ENCODE peak calls at places on chromosomes 3 and 15, in six cellular contexts. D is A549, U is endothelial cell of umbilical vein, W is GM23248, N is uterus, F is psoas muscle. L is an unnamed sample.

GRCh38 chr3:123385072-123385471 is 63.8 kb downstream of the ADCY5 start:
- DNase-seq in D (no peak), U (no peak), W (no peak), N (peak; percentile 55), F (no peak), L (no peak)

GRCh38 chr15:63020128-63020527 is 22.4 kb upstream of the TPM1 start:
- DNase-seq in D (no peak), N (no peak), U (no peak), F (no peak), W (no peak), L (no peak)

GRCh38 chr3:69370156-69370944 is 15.5 kb downstream of the FRMD4B start:
- DNase-seq in U (peak; percentile 66), F (peak; percentile 76), W (peak; percentile 70), D (no peak), N (peak; percentile 44), L (no peak)

GRCh38 chr3:186598108-186598784 is 14.6 kb upstream of the AHSG start:
- DNase-seq in W (peak; percentile 77), F (no peak), N (peak; percentile 19), U (no peak), D (no peak), L (no peak)

GRCh38 chr3:145807990-145808389 is 353.0 kb downstream of the PLOD2 start:
- DNase-seq in D (no peak), N (peak; percentile 15), W (peak; percentile 6), U (peak; percentile 48), F (no peak), L (no peak)

GRCh38 chr3:66582721-66583141 is 81.9 kb upstream of the LRIG1 start:
- DNase-seq in U (no peak), W (peak; percentile 52), N (no peak), F (no peak), D (no peak), L (no peak)

GRCh38 chr15:28086175-28086703 is 12.9 kb downstream of the OCA2 start:
- DNase-seq in F (no peak), N (no peak), D (peak; percentile 79), W (peak; percentile 68), U (peak; percentile 59), L (no peak)

GRCh38 chr3:161559177-161559998 is 62.8 kb downstream of the OTOL1 start:
- DNase-seq in F (no peak), U (peak; percentile 21), W (peak; percentile 71), D (peak; percentile 3), N (no peak), L (no peak)

GRCh38 chr15:41218851-41219250 is 11.7 kb downstream of the EXD1 start:
- DNase-seq in U (no peak), N (no peak), F (no peak), D (no peak), W (no peak), L (no peak)

GRCh38 chr3:144552642-144553041 is 581.0 kb downstream of the DIPK2A start:
- DNase-seq in N (no peak), F (no peak), W (no peak), U (no peak), D (no peak), L (no peak)

GRCh38 chr3:64658001-64658400 is 29.8 kb downstream of the ADAMTS9 start:
- DNase-seq in D (no peak), W (no peak), F (no peak), U (no peak), N (no peak), L (no peak)

GRCh38 chr3:182083112-182083511 is 371.4 kb downstream of the SOX2 start:
- DNase-seq in D (peak; percentile 4), U (no peak), F (no peak), W (no peak), N (no peak), L (no peak)

GRCh38 chr15:29095746-29096145 is 173.9 kb downstream of the NSMCE3 start:
- DNase-seq in D (no peak), N (no peak), W (no peak), U (no peak), F (no peak), L (no peak)

GRCh38 chr3:183477801-183478456 is 49.5 kb upstream of the MCF2L2 start:
- DNase-seq in N (no peak), W (no peak), U (no peak), F (no peak), D (no peak), L (no peak)

GRCh38 chr3:52998781-52999509 is 46.9 kb downstream of the SFMBT1 start:
- DNase-seq in F (no peak), D (no peak), W (no peak), N (no peak), U (no peak), L (no peak)

GRCh38 chr3:51982352-51982837 is 940 bp upstream of the ACY1 start:
- DNase-seq in U (no peak), F (no peak), D (peak; percentile 95), W (peak; percentile 59), N (no peak), L (no peak)

GRCh38 chr3:69012111-69012835 is 1.2 kb downstream of the EOGT start:
- DNase-seq in W (peak; percentile 81), F (peak; percentile 69), D (no peak), N (peak; percentile 51), U (peak; percentile 80), L (no peak)

GRCh38 chr3:12170207-12170606 is 11.5 kb upstream of the TIMP4 start:
- DNase-seq in U (no peak), D (no peak), W (peak; percentile 68), F (no peak), N (no peak), L (no peak)

GRCh38 chr15:99130314-99130713 is 25.4 kb downstream of the SYNM start:
- DNase-seq in W (no peak), F (no peak), D (no peak), U (peak; percentile 67), N (no peak), L (no peak)

DNA sequence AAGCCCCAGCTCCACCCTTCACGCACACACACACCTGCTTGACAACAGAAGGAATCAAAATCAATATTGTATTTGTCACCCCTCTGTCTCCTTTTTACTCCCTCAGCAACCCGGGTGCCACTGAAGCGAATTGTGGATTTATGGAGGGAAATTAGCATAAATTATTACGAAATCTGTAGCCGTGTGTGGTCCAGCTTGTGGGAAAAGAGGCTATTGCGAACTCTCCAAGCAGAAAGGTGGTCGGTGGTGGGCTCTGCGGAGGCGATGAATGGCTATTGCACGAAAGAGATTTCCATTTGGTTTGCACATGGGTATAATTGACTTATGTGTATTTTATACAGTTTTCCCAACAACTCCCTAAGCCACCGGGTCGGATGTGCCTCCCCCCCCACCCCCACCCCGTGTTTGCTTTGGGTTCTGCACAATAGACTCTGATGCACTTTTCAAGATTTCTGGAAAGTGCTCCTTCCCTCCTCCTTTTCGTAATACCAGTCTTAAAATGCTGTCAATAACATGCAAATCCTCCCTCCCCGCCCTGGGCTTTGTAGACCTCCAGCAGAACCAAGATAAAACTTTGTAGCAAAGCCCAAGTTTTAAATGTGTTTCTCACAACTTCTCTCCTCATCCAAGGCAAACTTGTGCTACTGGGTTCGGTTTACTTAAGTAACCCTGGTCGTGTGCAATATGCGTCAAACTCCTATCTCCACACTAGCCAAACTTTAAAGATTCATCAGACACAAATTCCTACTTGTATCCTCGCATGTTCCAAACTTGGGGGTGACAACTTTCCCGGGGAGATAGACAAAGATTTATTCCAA is 3.1 kb upstream of the FOXB1 start:
- DNase-seq in W (no peak), F (no peak), D (no peak), U (no peak), N (no peak), L (no peak)
- H3K4me1 ChIP-seq in W (no peaks in the 10 kb centered on the region), F (peaks cover 28% of the 10 kb centered on the region), D (peaks cover 47% of the 10 kb centered on the region), U (peaks cover 3% of the 10 kb centered on the region), N (no peaks in the 10 kb centered on the region), L (peaks cover 32% of the 10 kb centered on the region)

GRCh38 chr15:96170616-96171270 is 159.8 kb upstream of the NR2F2 start:
- DNase-seq in D (no peak), F (no peak), U (no peak), W (no peak), N (no peak), L (no peak)

GRCh38 chr15:96171842-96172241 is 158.7 kb upstream of the NR2F2 start:
- DNase-seq in W (no peak), U (no peak), N (no peak), F (no peak), D (no peak), L (no peak)

GRCh38 chr15:96165775-96166174 is 164.7 kb upstream of the NR2F2 start:
- DNase-seq in N (no peak), F (no peak), D (no peak), W (no peak), U (no peak), L (no peak)

GRCh38 chr15:96166223-96167200 is 164.0 kb upstream of the NR2F2 start:
- DNase-seq in W (no peak), N (no peak), D (no peak), F (no peak), U (no peak), L (no peak)

DNA sequence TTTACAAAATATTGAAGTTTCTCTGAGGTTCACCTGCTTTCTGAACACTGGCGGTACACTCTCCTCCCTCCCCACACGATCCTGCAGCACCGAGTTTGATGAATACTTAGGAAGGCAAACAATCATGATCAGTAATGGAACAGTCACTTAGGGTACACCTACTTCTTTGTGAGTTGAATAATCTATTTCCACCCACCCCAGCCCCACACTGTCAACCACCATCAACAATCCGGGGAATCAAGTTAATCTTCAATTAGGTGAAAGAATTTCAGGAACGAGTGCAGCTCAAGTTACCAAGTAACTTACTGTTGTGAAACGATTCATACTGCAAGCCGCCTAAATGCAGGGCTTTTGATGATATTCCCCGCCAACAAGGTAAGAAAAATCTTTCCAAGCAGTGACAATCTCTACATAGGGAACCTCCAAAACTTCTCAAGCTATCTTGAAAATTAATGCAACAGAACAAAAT is 159.2 kb upstream of the NR2F2 start:
- DNase-seq in N (no peak), D (peak; percentile 28), U (no peak), W (no peak), F (no peak), L (no peak)
- H3K4me3 ChIP-seq in N (no peak overlapping the region), D (peak overlapping the region; percentile 14), U (no peak overlapping the region), W (no peak overlapping the region), F (no peak overlapping the region), L (no peak overlapping the region)

GRCh38 chr3:71070497-71071465 is 512.7 kb downstream of the FOXP1 start:
- DNase-seq in F (no peak), W (no peak), D (no peak), N (no peak), U (no peak), L (no peak)
- H3K4me1 ChIP-seq in F (peaks cover 22% of the 10 kb centered on the region), W (peaks cover 29% of the 10 kb centered on the region), D (peaks cover 31% of the 10 kb centered on the region), N (peaks cover 5% of the 10 kb centered on the region), U (peaks cover 27% of the 10 kb centered on the region), L (peaks cover 68% of the 10 kb centered on the region)

GRCh38 chr3:180180795-180181194 is 144.1 kb upstream of the PEX5L start:
- DNase-seq in N (no peak), U (no peak), F (no peak), W (peak; percentile 68), D (no peak), L (no peak)
- H3K4me3 ChIP-seq in N (no peak overlapping the region), U (no peak overlapping the region), F (no peak overlapping the region), W (peak overlapping the region; percentile 15), D (no peak overlapping the region), L (no peak overlapping the region)

GRCh38 chr15:90563460-90563859 is 33.7 kb downstream of the CRTC3 start:
- DNase-seq in W (no peak), D (no peak), U (no peak), F (no peak), N (no peak), L (no peak)
- H3K4me1 ChIP-seq in W (peaks cover 39% of the 10 kb centered on the region), D (peaks cover 34% of the 10 kb centered on the region), U (peaks cover 16% of the 10 kb centered on the region), F (peaks cover 22% of the 10 kb centered on the region), N (no peaks in the 10 kb centered on the region), L (peaks cover 50% of the 10 kb centered on the region)